ENCODE peak calls at places on chromosome 20, in six cellular contexts. N is neural progenitor cell, E is fibroblast of lung, A is GM23248, U is hepatocyte, Y is GM23338. J is an unnamed sample. For H3K4me1 and H3K27me3, the result is how much of the 10 kb centered on the place peaks cover.

GRCh38 chr20:1324598-1325172 is 4.3 kb downstream of the SDCBP2 start:
- DNase-seq in U (no peak), Y (no peak), N (no peak), E (peak), A (peak), J (peak)

GRCh38 chr20:64073476-64074183 is 5.7 kb downstream of the RGS19 start:
- DNase-seq in U (no peak), N (no peak), Y (no peak), E (no peak), A (no peak), J (no peak)

GRCh38 chr20:47276251-47276650 is 80.2 kb downstream of the ZMYND8 start:
- DNase-seq in U (no peak), N (no peak), Y (no peak), A (no peak), E (no peak), J (no peak)

GRCh38 chr20:4160761-4161305 is 145.5 kb upstream of the RNF24 start:
- DNase-seq in N (peak), E (peak), U (peak), Y (peak), A (no peak), J (peak)

GRCh38 chr20:48191200-48191599 is 405.9 kb upstream of the SULF2 start:
- DNase-seq in Y (no peak), E (no peak), N (no peak), U (peak), A (peak), J (peak)

GRCh38 chr20:24952376-24953203 is 3.5 kb downstream of the CST7 start:
- DNase-seq in E (no peak), A (no peak), N (no peak), U (no peak), Y (no peak), J (no peak)

GRCh38 chr20:25052255-25053206 is 5.4 kb downstream of the ACSS1 start:
- DNase-seq in U (no peak), N (no peak), A (peak), Y (no peak), E (peak), J (peak)

GRCh38 chr20:63293866-63294535 is 1.0 kb downstream of the COL20A1 start:
- DNase-seq in Y (peak), U (no peak), N (peak), E (no peak), A (no peak), J (no peak)

GRCh38 chr20:34750484-34750883 is 46.3 kb downstream of the TP53INP2 start:
- DNase-seq in Y (no peak), U (no peak), A (no peak), N (no peak), E (no peak), J (no peak)

GRCh38 chr20:20410678-20411077 is 42.8 kb downstream of the INSM1 start:
- DNase-seq in E (no peak), N (peak), U (peak), Y (peak), A (no peak), J (peak)

GRCh38 chr20:8156603-8157079 is 24.6 kb downstream of the PLCB1 start:
- DNase-seq in Y (no peak), A (peak), E (peak), U (peak), N (no peak), J (peak)

GRCh38 chr20:39291301-39291700 is 329.2 kb downstream of the DHX35 start:
- DNase-seq in A (peak), N (no peak), Y (no peak), U (no peak), E (peak), J (peak)

GRCh38 chr20:4512891-4513550 is 208.7 kb upstream of the PRND start:
- DNase-seq in U (peak), E (peak), N (no peak), Y (no peak), A (peak), J (peak)

GRCh38 chr20:56653221-56653620 is 24.1 kb downstream of the TFAP2C start:
- DNase-seq in N (no peak), A (peak), Y (no peak), E (no peak), U (no peak), J (no peak)

GRCh38 chr20:11992426-11992825 is 74.7 kb downstream of the BTBD3 start:
- DNase-seq in E (no peak), U (no peak), Y (no peak), A (no peak), N (no peak), J (no peak)

GRCh38 chr20:5871720-5872410 is 78.5 kb downstream of the TRMT6 start:
- DNase-seq in U (no peak), A (no peak), E (no peak), N (no peak), Y (no peak), J (no peak)

GRCh38 chr20:18046535-18046934 is 11.2 kb downstream of the OVOL2 start:
- DNase-seq in A (no peak), E (no peak), N (no peak), U (no peak), Y (no peak), J (no peak)

GRCh38 chr20:10619427-10619826 is 54.4 kb downstream of the JAG1 start:
- DNase-seq in Y (peak), A (peak), U (peak), E (peak), N (peak), J (peak)

GRCh38 chr20:4082406-4083102 is 67.2 kb upstream of the RNF24 start:
- DNase-seq in E (peak), A (peak), N (peak), U (peak), Y (peak), J (peak)

GRCh38 chr20:1893721-1894470 is 1.3 kb upstream of the SIRPA start:
- DNase-seq in U (no peak), N (no peak), A (peak), E (no peak), Y (peak), J (no peak)

GRCh38 chr20:24698706-24699206 is 229.3 kb downstream of the SYNDIG1 start:
- DNase-seq in E (no peak), Y (no peak), A (no peak), U (peak), N (no peak), J (no peak)

GRCh38 chr20:47066484-47067270 is 172.0 kb downstream of the EYA2 start:
- DNase-seq in A (no peak), N (no peak), E (peak), Y (no peak), U (no peak), J (peak)

GRCh38 chr20:46023148-46023484 is 5.9 kb upstream of the SLC12A5 start:
- DNase-seq in A (no peak), Y (no peak), N (no peak), U (no peak), E (no peak), J (no peak)

GRCh38 chr20:32762754-32763201 is 593 bp downstream of the DNMT3B start:
- DNase-seq in N (peak), U (peak), A (peak), Y (no peak), E (no peak), J (no peak)

GRCh38 chr20:420721-421574 is 12.8 kb downstream of the RBCK1 start:
- DNase-seq in Y (peak), E (no peak), U (no peak), N (no peak), A (peak), J (no peak)

GRCh38 chr20:32052792-32053362 is 835 bp downstream of the HCK start:
- DNase-seq in Y (peak), U (no peak), A (no peak), N (peak), E (no peak), J (no peak)

GRCh38 chr20:16581241-16581640 is 8.0 kb upstream of the KIF16B start:
- DNase-seq in U (no peak), Y (no peak), A (no peak), E (no peak), N (no peak), J (no peak)

DNA sequence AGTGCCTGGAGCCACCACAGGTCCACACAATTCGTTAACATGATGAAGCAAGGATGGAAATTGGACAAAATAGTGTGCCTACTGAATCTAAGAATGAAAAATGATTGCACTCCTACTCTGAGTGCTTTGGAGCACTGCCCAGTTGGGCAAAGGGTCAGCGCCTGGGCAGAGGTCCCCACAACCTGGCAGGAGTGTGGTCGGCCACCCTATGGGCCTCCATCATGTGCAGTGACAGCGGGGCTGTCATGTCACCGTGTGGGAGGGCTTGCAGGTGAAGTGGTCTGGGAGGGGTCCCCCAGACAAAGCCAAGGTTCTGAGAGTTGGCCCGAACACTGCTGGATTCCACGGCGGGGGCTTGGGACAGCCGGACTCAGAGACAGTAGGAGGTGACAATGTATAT is 36.2 kb upstream of the CD93 start:
- DNase-seq in U (no peak), E (no peak), A (no peak), Y (no peak), N (no peak), J (no peak)
- H3K4me1 ChIP-seq in U (under half), E (under half), A (under half), Y (under half), N (under half), J (under half)

DNA sequence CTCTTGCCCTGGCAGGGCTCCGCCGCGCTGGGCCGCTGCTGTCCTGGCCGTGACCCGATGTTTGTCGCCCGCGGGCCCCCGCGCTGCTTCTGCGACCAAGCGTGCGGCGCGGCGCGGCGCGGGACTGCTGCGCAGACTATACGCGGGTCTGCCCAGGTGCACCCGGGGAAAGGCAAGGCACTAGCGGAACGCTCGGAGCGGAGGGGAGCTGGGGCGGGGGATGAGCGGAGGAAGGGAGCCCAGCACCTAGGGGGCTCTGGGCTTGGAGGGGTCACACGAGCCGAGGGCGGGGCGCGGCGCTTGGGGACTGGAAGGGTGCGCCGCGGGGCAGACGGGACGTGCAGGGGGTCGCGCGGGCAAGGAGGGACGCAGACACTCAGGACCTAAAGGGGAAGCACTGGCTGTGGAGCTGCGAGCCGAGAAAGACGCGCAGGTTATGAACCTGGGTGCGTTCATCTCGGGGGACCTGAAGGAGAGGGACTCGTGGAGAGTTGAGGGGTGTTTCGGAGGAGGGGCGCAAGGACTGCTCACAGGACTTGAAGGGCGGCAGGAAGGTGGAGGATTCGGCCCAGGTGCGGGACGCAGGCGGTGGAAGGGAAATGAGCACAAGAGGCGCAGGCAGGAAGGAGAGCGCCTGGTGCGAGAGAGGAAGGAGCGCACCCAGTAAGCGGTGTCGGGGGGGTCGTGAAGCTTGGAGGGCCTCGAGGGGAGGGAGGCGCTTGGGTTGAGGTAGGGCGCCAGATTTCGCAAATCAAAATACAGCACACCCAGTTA is 40.8 kb upstream of the ZNFX1 start:
- DNase-seq in U (peak), A (peak), E (no peak), N (peak), Y (peak), J (no peak)
- TF ChIP-seq EZH2 in U (peak), A (peak), E (peak), N (peak), Y (peak), J (peak)

GRCh38 chr20:50270034-50270395 is 79.4 kb downstream of the CEBPB start:
- DNase-seq in N (no peak), E (no peak), A (no peak), U (no peak), Y (no peak), J (no peak)

GRCh38 chr20:50270569-50270968 is 79.9 kb downstream of the CEBPB start:
- DNase-seq in N (no peak), E (no peak), Y (no peak), A (no peak), U (no peak), J (no peak)

GRCh38 chr20:50272413-50273120 is 81.9 kb downstream of the CEBPB start:
- DNase-seq in U (no peak), E (no peak), Y (no peak), A (no peak), N (no peak), J (no peak)

GRCh38 chr20:50271674-50272412 is 81.2 kb downstream of the CEBPB start:
- DNase-seq in Y (no peak), N (no peak), U (no peak), E (no peak), A (no peak), J (no peak)

GRCh38 chr20:50271201-50271600 is 80.6 kb downstream of the CEBPB start:
- DNase-seq in N (no peak), E (no peak), A (no peak), U (no peak), Y (no peak), J (no peak)
- H3K27me3 ChIP-seq in N (under half), E (under half), A (under half), U (under half), Y (under half), J (under half)

GRCh38 chr20:44581515-44581914 is 864 bp upstream of the PKIG start:
- DNase-seq in A (no peak), Y (no peak), U (no peak), E (no peak), N (no peak), J (no peak)
- H3K4me1 ChIP-seq in A (under half), Y (under half), U (under half), E (under half), N (under half), J (under half)

GRCh38 chr20:59222239-59222981 is 58.8 kb downstream of the ZNF831 start:
- DNase-seq in Y (peak), E (peak), N (peak), U (peak), A (peak), J (peak)
- TF ChIP-seq EZH2 in Y (no peak), E (no peak), N (peak), U (no peak), A (no peak), J (no peak)

GRCh38 chr20:61262514-61262913 is 10.5 kb downstream of the CDH4 start:
- DNase-seq in E (no peak), N (no peak), A (no peak), Y (peak), U (no peak), J (no peak)

GRCh38 chr20:61263938-61264337 is 11.9 kb downstream of the CDH4 start:
- DNase-seq in E (no peak), U (no peak), N (no peak), Y (no peak), A (no peak), J (no peak)

GRCh38 chr20:61260905-61261304 is 8.8 kb downstream of the CDH4 start:
- DNase-seq in E (no peak), U (no peak), Y (peak), A (no peak), N (peak), J (no peak)

GRCh38 chr20:61262036-61262435 is 10.0 kb downstream of the CDH4 start:
- DNase-seq in A (no peak), N (no peak), Y (no peak), U (no peak), E (no peak), J (no peak)

DNA sequence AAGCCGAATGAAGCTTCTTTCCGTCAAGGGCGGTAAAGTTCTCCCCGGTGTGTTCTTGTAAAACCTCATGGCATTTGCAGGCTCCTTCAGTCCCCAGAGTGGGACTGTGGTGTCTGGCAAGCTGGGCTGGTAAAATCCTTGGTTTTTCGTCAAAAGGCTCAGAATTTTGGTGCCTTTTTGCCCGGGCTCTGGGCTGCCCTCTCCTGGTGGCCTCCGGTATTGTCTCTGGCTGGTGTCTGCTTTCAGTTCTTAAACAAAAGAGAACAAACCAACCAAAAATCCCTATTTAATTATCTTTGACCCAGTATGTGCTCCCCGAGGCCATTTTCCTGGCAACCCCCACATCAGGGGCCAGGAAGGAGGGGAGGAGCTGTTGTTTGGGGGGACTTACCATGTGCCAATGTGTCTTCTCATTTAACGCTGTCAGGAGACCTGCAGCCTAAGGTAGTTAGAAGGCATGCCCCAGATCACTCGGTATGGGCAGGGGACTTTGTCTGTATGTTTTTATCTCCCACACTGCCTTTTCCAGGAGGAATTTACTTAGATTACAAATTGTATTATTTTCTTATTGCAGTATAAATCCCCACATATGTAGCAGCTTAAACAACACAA is 11.1 kb downstream of the CDH4 start:
- DNase-seq in E (peak), Y (peak), N (peak), A (peak), U (peak), J (no peak)
- H3K27me3 ChIP-seq in E (under half), Y (under half), N (under half), A (under half), U (half or more), J (under half)